ENCODE peak calls at places on chromosomes 3 and 15, in four cellular contexts. P is astrocyte of the cerebellum, E is mucosa of descending colon, Y is AG09309. X is an unnamed sample.

GRCh38 chr15:38899300-38899699 is 334.7 kb upstream of the RASGRP1 start:
- DNase-seq in P (no peak), E (no peak), Y (no peak), X (no peak)

GRCh38 chr15:41666353-41666920 is 6.2 kb downstream of the MGA start:
- DNase-seq in P (no peak), E (no peak), Y (no peak), X (no peak)

GRCh38 chr3:38353151-38353550 is 6.6 kb downstream of the XYLB start:
- DNase-seq in P (no peak), E (no peak), Y (no peak), X (no peak)

GRCh38 chr3:52890735-52891134 is 6.6 kb downstream of the STIMATE start:
- DNase-seq in P (no peak), E (no peak), Y (no peak), X (no peak)

GRCh38 chr3:1609416-1609815 is 489.2 kb upstream of the CNTN4 start:
- DNase-seq in P (peak), E (no peak), Y (no peak), X (no peak)

GRCh38 chr15:88208305-88208704 is 48.2 kb downstream of the NTRK3 start:
- DNase-seq in P (no peak), E (no peak), Y (no peak), X (no peak)

GRCh38 chr3:880371-880770 is 212.5 kb upstream of the CNTN6 start:
- DNase-seq in P (no peak), E (no peak), Y (no peak), X (no peak)

GRCh38 chr3:139520028-139520737 is 19.4 kb downstream of the RBP1 start:
- DNase-seq in P (no peak), E (peak), Y (no peak), X (no peak)

GRCh38 chr3:149657796-149658443 is at the start of gene WWTR1:
- DNase-seq in P (peak), E (peak), Y (peak), X (peak)

GRCh38 chr3:20558161-20558560 is 372.2 kb upstream of the SGO1 start:
- DNase-seq in P (no peak), E (no peak), Y (no peak), X (no peak)

GRCh38 chr15:71275566-71276354 is 160.5 kb downstream of the THSD4 start:
- DNase-seq in P (no peak), E (no peak), Y (no peak), X (no peak)
- H3K4me3 ChIP-seq in P (no peak), E (no peak), Y (no peak), X (no peak)

GRCh38 chr15:79433610-79434009 is 1.5 kb downstream of the MINAR1 start:
- DNase-seq in P (no peak), E (no peak), Y (no peak), X (no peak)
- H3K4me3 ChIP-seq in P (no peak), E (no peak), Y (no peak), X (no peak)

GRCh38 chr3:8529738-8530525 is 28.3 kb downstream of the LMCD1 start:
- DNase-seq in P (no peak), E (no peak), Y (no peak), X (no peak)
- H3K4me3 ChIP-seq in P (no peak), E (no peak), Y (no peak), X (no peak)

GRCh38 chr3:132034486-132035464 is at the start of gene CPNE4:
- DNase-seq in P (peak), E (peak), Y (no peak), X (peak)
- H3K4me3 ChIP-seq in P (peak), E (no peak), Y (peak), X (peak)

GRCh38 chr15:63234479-63234878 is 42.9 kb upstream of the APH1B start:
- DNase-seq in P (no peak), E (peak), Y (no peak), X (no peak)
- H3K4me3 ChIP-seq in P (no peak), E (no peak), Y (no peak), X (no peak)

GRCh38 chr3:5197470-5198312 is 10.2 kb downstream of the EDEM1 start:
- DNase-seq in P (no peak), E (no peak), Y (no peak), X (peak)

GRCh38 chr3:5198313-5198677 is 10.8 kb downstream of the EDEM1 start:
- DNase-seq in P (no peak), E (no peak), Y (no peak), X (no peak)

GRCh38 chr3:5195605-5196004 is 8.1 kb downstream of the EDEM1 start:
- DNase-seq in P (no peak), E (no peak), Y (no peak), X (no peak)

GRCh38 chr3:5194801-5195509 is 7.4 kb downstream of the EDEM1 start:
- DNase-seq in P (peak), E (no peak), Y (no peak), X (peak)

DNA sequence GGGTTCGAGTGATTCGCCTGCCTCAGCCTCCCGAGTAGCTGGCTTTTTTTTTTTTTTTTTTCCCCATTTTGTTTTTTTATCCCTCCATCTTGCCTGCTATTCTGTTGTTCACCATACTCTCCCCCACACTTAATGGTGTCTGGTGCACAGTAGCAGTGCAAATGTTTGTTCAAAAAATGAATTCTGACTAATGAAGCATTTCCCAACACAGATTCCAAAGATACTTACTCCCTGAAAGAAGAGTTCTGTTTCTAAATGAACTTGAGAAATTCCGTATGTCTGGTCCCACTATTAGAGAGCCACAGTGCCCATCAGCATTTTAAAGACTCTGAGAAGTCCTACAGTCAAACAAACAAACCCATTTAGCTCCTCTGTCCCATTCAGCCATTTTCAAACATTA is 9.5 kb downstream of the EDEM1 start:
- DNase-seq in P (no peak), E (no peak), Y (no peak), X (peak)
- H3K4me3 ChIP-seq in P (no peak), E (no peak), Y (no peak), X (no peak)

X was measured in skeletal muscle cell.